ENCODE peak calls at places on chromosomes 3 and 15, in five cellular contexts. F, A, X, R and L are unnamed samples.

GRCh38 chr3:151974067-151974466 is 100.6 kb downstream of the SUCNR1 start:
- DNase-seq in X (no peak), A (peak), F (no peak), R (no peak), L (no peak)

GRCh38 chr15:28132524-28133275 is 33.6 kb upstream of the OCA2 start:
- DNase-seq in A (peak), X (no peak), F (no peak), R (no peak), L (no peak)

GRCh38 chr15:75721462-75721922 is 8.8 kb upstream of the CSPG4 start:
- DNase-seq in X (no peak), F (no peak), R (peak), A (no peak), L (no peak)

GRCh38 chr15:69685524-69686452 is 233.2 kb downstream of the RPLP1 start:
- DNase-seq in X (no peak), A (no peak), R (no peak), F (no peak), L (no peak)

GRCh38 chr3:157405457-157405856 is 31.2 kb upstream of the PTX3 start:
- DNase-seq in A (peak), R (no peak), F (no peak), X (no peak), L (no peak)

GRCh38 chr3:169968224-169968623 is 1.6 kb downstream of the SEC62 start:
- DNase-seq in F (no peak), X (no peak), A (no peak), R (no peak), L (no peak)

GRCh38 chr3:129597792-129598381 is 8.6 kb downstream of the PLXND1 start:
- DNase-seq in A (peak), R (no peak), F (no peak), X (no peak), L (no peak)

GRCh38 chr15:84702961-84703482 is 12.9 kb downstream of the SEC11A start:
- DNase-seq in X (no peak), R (no peak), F (no peak), A (peak), L (no peak)

GRCh38 chr3:72234394-72234793 is 449.4 kb upstream of the PROK2 start:
- DNase-seq in R (no peak), X (no peak), F (no peak), A (peak), L (no peak)

GRCh38 chr3:8571256-8571655 is 69.6 kb downstream of the LMCD1 start:
- DNase-seq in R (no peak), A (no peak), X (no peak), F (no peak), L (no peak)

GRCh38 chr15:43085921-43086320 is 19.9 kb downstream of the UBR1 start:
- DNase-seq in F (no peak), R (no peak), X (no peak), A (peak), L (no peak)

GRCh38 chr15:90829942-90830440 is 38.4 kb upstream of the FURIN start:
- DNase-seq in X (no peak), F (no peak), R (no peak), A (no peak), L (no peak)

GRCh38 chr15:31016446-31016915 is 25.1 kb upstream of the MTMR10 start:
- DNase-seq in A (peak), X (no peak), F (no peak), R (no peak), L (no peak)

GRCh38 chr3:13282986-13283876 is 136.9 kb downstream of the NUP210 start:
- DNase-seq in A (no peak), X (no peak), F (no peak), R (peak), L (peak)

GRCh38 chr3:183537295-183537730 is 18.2 kb downstream of the KLHL6 start:
- DNase-seq in X (no peak), R (peak), A (peak), F (no peak), L (no peak)

GRCh38 chr3:24060055-24060454 is 115.0 kb downstream of the NR1D2 start:
- DNase-seq in F (no peak), X (no peak), R (no peak), A (peak), L (no peak)

GRCh38 chr15:65184305-65184943 is 718 bp downstream of the CLPX start:
- DNase-seq in A (peak), R (peak), F (peak), X (peak), L (peak)

GRCh38 chr3:15159501-15160136 is 46.4 kb upstream of the CAPN7 start:
- DNase-seq in A (peak), R (no peak), X (no peak), F (no peak), L (no peak)

GRCh38 chr15:59424626-59425025 is 13.4 kb upstream of the FAM81A start:
- DNase-seq in A (no peak), F (no peak), R (no peak), X (no peak), L (no peak)

GRCh38 chr3:183158552-183159006 is 4.0 kb downstream of the LAMP3 start:
- DNase-seq in A (peak), R (no peak), X (no peak), F (no peak), L (no peak)

GRCh38 chr3:134600166-134600670 is 50.6 kb downstream of the KY start:
- DNase-seq in X (no peak), A (peak), R (no peak), F (no peak), L (no peak)

GRCh38 chr3:122989856-122990575 is 37.5 kb downstream of the SEMA5B start:
- DNase-seq in A (no peak), X (no peak), F (no peak), R (no peak), L (no peak)

GRCh38 chr15:45795487-45796069 is 160.7 kb downstream of the SQOR start:
- DNase-seq in R (no peak), A (peak), F (peak), X (no peak), L (peak)

GRCh38 chr3:53939081-53939582 is 47.5 kb upstream of the SELENOK start:
- DNase-seq in X (no peak), A (no peak), R (no peak), F (no peak), L (no peak)

GRCh38 chr15:78072080-78072892 is 5.2 kb downstream of the TBC1D2B start:
- DNase-seq in A (peak), X (no peak), R (no peak), F (peak), L (no peak)

GRCh38 chr15:47812436-47813109 is 95.3 kb downstream of the SEMA6D start:
- DNase-seq in F (no peak), R (no peak), A (peak), X (no peak), L (no peak)

GRCh38 chr15:38084289-38084688 is 149.8 kb downstream of the TMCO5A start:
- DNase-seq in A (peak), X (no peak), F (no peak), R (no peak), L (no peak)

GRCh38 chr3:161854232-161854771 is 357.7 kb downstream of the OTOL1 start:
- DNase-seq in F (peak), A (peak), X (no peak), R (peak), L (no peak)

GRCh38 chr15:66901336-66902100 is 163.9 kb upstream of the SMAD3 start:
- DNase-seq in F (no peak), A (peak), X (no peak), R (no peak), L (no peak)